ENCODE peak calls at places on chromosomes 4 and X, in four cellular contexts. E is cardiac muscle cell, I is left ventricle myocardium inferior, L is A549. M is an unnamed sample. For H3K4me1, the result is how much of the 10 kb centered on the place peaks cover.

GRCh38 chrX:78384486-78384885 is 57.1 kb upstream of the CYSLTR1 start:
- DNase-seq in E (no peak), I (no peak), L (no peak), M (no peak)

GRCh38 chrX:47293106-47293505 is 60.3 kb downstream of the USP11 start:
- DNase-seq in E (no peak), I (no peak), L (no peak), M (no peak)

GRCh38 chrX:121579016-121579760 is 531.8 kb downstream of the GLUD2 start:
- DNase-seq in E (peak), I (no peak), L (no peak), M (peak)

GRCh38 chr4:94690851-94691254 is 66.9 kb upstream of the BMPR1B start:
- DNase-seq in E (no peak), I (no peak), L (peak), M (no peak)

GRCh38 chr4:182531555-182532162 is 288.5 kb downstream of the TENM3 start:
- DNase-seq in E (no peak), I (no peak), L (no peak), M (no peak)

GRCh38 chr4:184215709-184216328 is 1.9 kb downstream of the ENPP6 start:
- DNase-seq in E (peak), I (no peak), L (no peak), M (no peak)

GRCh38 chrX:17537652-17538301 is 162.8 kb downstream of the NHS start:
- DNase-seq in E (peak), I (no peak), L (no peak), M (no peak)

GRCh38 chr4:140176735-140177134 is 22.8 kb upstream of the MAML3 start:
- DNase-seq in E (no peak), I (no peak), L (no peak), M (no peak)

GRCh38 chr4:149823770-149824221 is 8.2 kb upstream of the IQCM start:
- DNase-seq in E (no peak), I (no peak), L (peak), M (no peak)

GRCh38 chrX:100407784-100408642 is 2.1 kb downstream of the PCDH19 start:
- DNase-seq in E (peak), I (no peak), L (no peak), M (no peak)

GRCh38 chrX:23332888-23333821 is 1.5 kb upstream of the PTCHD1 start:
- DNase-seq in E (peak), I (no peak), L (no peak), M (no peak)

GRCh38 chrX:9677098-9677739 is 88.4 kb downstream of the GPR143 start:
- DNase-seq in E (no peak), I (no peak), L (no peak), M (no peak)

GRCh38 chr4:121462660-121463261 is 81.9 kb upstream of the QRFPR start:
- DNase-seq in E (peak), I (no peak), L (peak), M (peak)

GRCh38 chr4:70997068-70997467 is 3.6 kb downstream of the DCK start:
- DNase-seq in E (no peak), I (no peak), L (no peak), M (no peak)

DNA sequence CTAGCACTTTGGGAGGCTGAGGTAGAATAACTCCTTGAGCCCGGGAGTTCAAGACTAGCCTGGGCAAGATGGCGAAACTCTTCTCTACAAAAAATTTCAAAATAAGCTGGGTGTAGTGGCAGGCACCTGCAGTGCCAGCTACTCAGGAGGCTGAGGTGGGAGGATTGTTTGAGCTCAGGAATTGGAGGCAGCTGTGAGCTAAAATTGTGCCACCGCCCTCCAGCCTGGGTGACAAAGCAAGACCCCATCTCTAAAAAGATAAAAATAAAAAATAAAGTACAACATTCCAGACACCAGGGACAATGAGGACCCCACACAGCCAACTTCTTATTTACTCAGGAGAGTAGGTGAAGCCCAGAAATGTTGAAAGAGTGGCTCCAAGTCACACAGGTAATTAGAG is 53.0 kb downstream of the APBB2 start:
- DNase-seq in E (no peak), I (no peak), L (no peak), M (no peak)
- H3K4me1 ChIP-seq in E (under half), I (under half), L (under half), M (under half)

DNA sequence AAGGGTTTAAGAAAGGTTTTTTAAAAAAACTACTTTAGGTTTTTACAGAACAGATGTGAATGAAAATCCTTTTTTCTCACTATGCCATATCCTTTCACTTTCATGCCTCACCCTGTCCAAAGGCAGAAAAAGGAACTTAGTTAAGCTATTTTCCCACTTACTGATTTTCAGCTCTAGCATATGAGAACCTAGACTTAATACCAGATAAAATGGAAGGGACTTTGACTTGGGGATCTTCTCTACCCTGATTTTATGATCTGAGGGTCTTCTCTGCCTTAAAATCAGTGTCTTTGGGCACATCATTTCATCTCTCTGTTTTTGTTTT is 42.4 kb downstream of the FNIP2 start:
- DNase-seq in E (no peak), I (no peak), L (no peak), M (no peak)
- H3K4me1 ChIP-seq in E (half or more), I (half or more), L (under half), M (under half)

GRCh38 chrX:124263743-124264142 is 68.7 kb upstream of the TEX13D start:
- DNase-seq in E (no peak), I (no peak), L (no peak), M (no peak)
- H3K4me1 ChIP-seq in E (under half), I (under half), L (under half), M (under half)

GRCh38 chrX:116413273-116413672 is 23.1 kb upstream of the SLC6A14 start:
- DNase-seq in E (no peak), I (no peak), L (no peak), M (no peak)

GRCh38 chrX:116417214-116417613 is 19.2 kb upstream of the SLC6A14 start:
- DNase-seq in E (no peak), I (no peak), L (no peak), M (no peak)

DNA sequence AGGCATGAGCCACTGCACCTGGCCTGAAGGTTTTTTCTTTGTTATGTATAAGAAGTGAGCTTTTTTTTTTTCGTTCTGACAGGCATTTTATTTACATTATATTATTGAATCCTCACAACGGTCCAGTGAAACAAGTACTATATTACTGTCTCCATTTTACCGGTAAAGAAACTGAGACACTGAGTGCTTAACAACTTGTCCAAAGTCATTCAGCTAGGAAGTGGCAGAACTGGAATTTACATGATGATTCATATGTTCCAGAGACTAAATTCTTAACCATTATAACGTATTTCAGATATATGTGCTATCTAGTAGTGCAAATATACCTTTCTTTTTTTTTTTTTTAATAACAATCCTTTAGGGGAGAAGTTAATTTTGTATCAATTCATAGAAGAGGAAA is 18.4 kb upstream of the SLC6A14 start:
- DNase-seq in E (no peak), I (no peak), L (no peak), M (no peak)
- H3K4me1 ChIP-seq in E (under half), I (under half), L (under half), M (under half)

DNA sequence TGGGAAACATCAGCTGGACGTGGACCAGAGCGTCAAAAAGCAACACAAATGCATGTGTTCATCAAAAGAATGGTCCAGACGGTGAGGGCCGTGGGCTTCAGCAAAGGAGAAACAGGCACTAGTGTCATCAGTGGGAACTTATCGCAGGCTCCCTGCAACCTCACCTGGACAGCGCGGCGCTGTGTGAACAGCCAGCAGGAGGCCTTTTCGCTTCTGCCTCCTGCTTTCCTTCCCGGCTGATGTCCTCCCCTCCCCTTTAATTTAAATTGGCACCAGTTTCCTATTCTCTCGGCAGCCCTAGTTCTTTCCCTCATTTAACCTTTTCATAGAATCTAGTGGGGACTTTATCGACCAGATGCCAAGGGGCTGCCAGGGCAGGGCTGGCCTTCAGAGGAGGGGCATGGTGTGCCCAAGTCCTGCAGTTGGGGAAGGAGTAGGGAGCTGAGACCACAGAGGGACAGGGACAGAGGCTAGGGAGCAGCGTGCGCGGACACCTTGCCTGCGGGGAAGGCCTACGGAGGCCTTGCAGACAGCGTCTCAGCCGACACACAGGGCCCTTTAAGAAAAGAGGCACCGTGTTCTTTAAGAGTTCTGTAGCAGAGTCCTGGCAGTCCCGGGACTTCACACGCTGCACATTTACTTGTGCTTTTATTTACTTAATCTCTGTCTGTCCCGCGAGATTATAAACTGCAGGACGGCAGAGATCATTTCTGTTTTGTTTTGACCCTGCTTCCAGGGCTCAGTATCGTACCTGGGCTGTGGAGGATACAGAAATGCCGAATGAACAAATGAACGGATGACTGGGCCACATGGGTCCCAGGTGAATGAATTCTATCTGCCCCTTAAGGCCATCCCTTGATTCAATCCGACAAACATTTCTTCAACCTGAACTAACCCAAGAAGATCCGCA is 8.4 kb upstream of the SORBS2 start:
- DNase-seq in E (no peak), I (no peak), L (no peak), M (no peak)
- H3K4me1 ChIP-seq in E (under half), I (under half), L (under half), M (under half)

GRCh38 chr4:74114234-74114633 is 15.2 kb upstream of the CXCL2 start:
- DNase-seq in E (no peak), I (no peak), L (no peak), M (peak)
- H3K4me1 ChIP-seq in E (under half), I (half or more), L (half or more), M (under half)

GRCh38 chrX:129782706-129783105 is 3.0 kb downstream of the SASH3 start:
- DNase-seq in E (no peak), I (no peak), L (no peak), M (no peak)

GRCh38 chrX:129786210-129786651 is 6.5 kb downstream of the SASH3 start:
- DNase-seq in E (no peak), I (no peak), L (no peak), M (no peak)

GRCh38 chrX:129787336-129788055 is 7.7 kb downstream of the SASH3 start:
- DNase-seq in E (no peak), I (no peak), L (no peak), M (no peak)

GRCh38 chrX:129783176-129783776 is 3.5 kb downstream of the SASH3 start:
- DNase-seq in E (no peak), I (no peak), L (no peak), M (no peak)

GRCh38 chrX:129785160-129785947 is 5.6 kb downstream of the SASH3 start:
- DNase-seq in E (no peak), I (no peak), L (no peak), M (no peak)
- H3K4me1 ChIP-seq in E (under half), I (under half), L (under half), M (under half)